ENCODE peak calls at places on chromosomes 7 and 10, in six cellular contexts. Y, W, S, K, T and M are unnamed samples.

GRCh38 chr7:130956417-130957139 is 222.6 kb upstream of the KLF14 start:
- DNase-seq in Y (no peak), W (no peak), S (no peak), K (no peak), T (no peak), M (no peak)

GRCh38 chr7:2202901-2203550 is 29.7 kb downstream of the MAD1L1 start:
- DNase-seq in Y (no peak), W (no peak), S (no peak), K (no peak), T (no peak), M (no peak)

GRCh38 chr10:44311563-44311905 is 73.4 kb downstream of the CXCL12 start:
- DNase-seq in Y (no peak), W (no peak), S (no peak), K (no peak), T (no peak), M (no peak)

GRCh38 chr10:125411724-125412123 is 251.4 kb upstream of the CTBP2 start:
- DNase-seq in Y (no peak), W (no peak), S (no peak), K (no peak), T (no peak), M (no peak)

GRCh38 chr10:21756707-21757600 is 222.9 kb downstream of the MLLT10 start:
- DNase-seq in Y (no peak), W (no peak), S (no peak), K (no peak), T (no peak), M (no peak)

GRCh38 chr10:95841711-95842498 is 65.9 kb upstream of the CC2D2B start:
- DNase-seq in Y (no peak), W (peak; percentile 56), S (peak; percentile 34), K (peak; percentile 74), T (peak; percentile 38), M (peak; percentile 29)

GRCh38 chr7:150842018-150842417 is 10.3 kb upstream of the AOC1 start:
- DNase-seq in Y (no peak), W (no peak), S (no peak), K (no peak), T (no peak), M (no peak)

GRCh38 chr10:11869743-11870460 is 46.7 kb downstream of the PROSER2 start:
- DNase-seq in Y (no peak), W (no peak), S (no peak), K (no peak), T (no peak), M (no peak)

GRCh38 chr7:151990567-151990966 is 34.3 kb downstream of the GALNTL5 start:
- DNase-seq in Y (no peak), W (no peak), S (no peak), K (no peak), T (no peak), M (no peak)

GRCh38 chr7:43952028-43952427 is 25.8 kb downstream of the UBE2D4 start:
- DNase-seq in Y (no peak), W (no peak), S (no peak), K (no peak), T (no peak), M (no peak)

GRCh38 chr10:49089152-49089788 is 26.1 kb downstream of the VSTM4 start:
- DNase-seq in Y (peak; percentile 53), W (no peak), S (no peak), K (no peak), T (no peak), M (no peak)

GRCh38 chr7:27165089-27165654 is at the start of gene HOXA9:
- DNase-seq in Y (no peak), W (no peak), S (no peak), K (no peak), T (no peak), M (no peak)

GRCh38 chr7:127816354-127817190 is 164.6 kb downstream of the SND1 start:
- DNase-seq in Y (no peak), W (no peak), S (no peak), K (no peak), T (no peak), M (no peak)

GRCh38 chr7:142854505-142855400 is at the start of gene EPHB6:
- DNase-seq in Y (no peak), W (peak; percentile 49), S (peak; percentile 86), K (peak; percentile 87), T (peak; percentile 77), M (peak; percentile 11)

GRCh38 chr7:151008511-151009323 is 15.6 kb downstream of the ATG9B start:
- DNase-seq in Y (peak; percentile 73), W (peak; percentile 70), S (peak; percentile 85), K (peak; percentile 77), T (peak; percentile 83), M (no peak)

GRCh38 chr7:794671-795329 is 37.5 kb upstream of the SUN1 start:
- DNase-seq in Y (no peak), W (no peak), S (no peak), K (no peak), T (no peak), M (no peak)

GRCh38 chr10:58023341-58024073 is 244.2 kb downstream of the IPMK start:
- DNase-seq in Y (no peak), W (no peak), S (no peak), K (no peak), T (no peak), M (peak; percentile 23)

GRCh38 chr10:89518876-89519842 is 16.2 kb downstream of the SLC16A12 start:
- DNase-seq in Y (no peak), W (no peak), S (no peak), K (no peak), T (no peak), M (peak; percentile 69)

GRCh38 chr7:151384776-151385625 is 24.8 kb downstream of the WDR86 start:
- DNase-seq in Y (no peak), W (no peak), S (no peak), K (no peak), T (no peak), M (no peak)

GRCh38 chr10:88923525-88923924 is 29.0 kb downstream of the ACTA2 start:
- DNase-seq in Y (no peak), W (no peak), S (no peak), K (no peak), T (no peak), M (no peak)

GRCh38 chr10:31321396-31321941 is 2.5 kb downstream of the ZEB1 start:
- DNase-seq in Y (no peak), W (no peak), S (no peak), K (peak; percentile 11), T (no peak), M (no peak)

GRCh38 chr10:31319602-31320178 is 674 bp downstream of the ZEB1 start:
- DNase-seq in Y (no peak), W (peak; percentile 16), S (peak; percentile 34), K (peak; percentile 75), T (peak; percentile 14), M (no peak)

GRCh38 chr10:31320179-31320597 is 1.2 kb downstream of the ZEB1 start:
- DNase-seq in Y (peak; percentile 61), W (peak; percentile 22), S (peak; percentile 48), K (peak; percentile 63), T (peak; percentile 45), M (no peak)

GRCh38 chr10:31318854-31319601 is at the start of gene ZEB1:
- DNase-seq in Y (peak; percentile 86), W (peak; percentile 81), S (peak; percentile 91), K (peak; percentile 97), T (peak; percentile 88), M (peak; percentile 86)

GRCh38 chr10:31320598-31321211 is 1.7 kb downstream of the ZEB1 start:
- DNase-seq in Y (peak; percentile 66), W (peak; percentile 55), S (peak; percentile 54), K (peak; percentile 70), T (peak; percentile 42), M (no peak)
- TF ChIP-seq CTCF in Y (no peak), W (no peak), S (no peak), K (peak; percentile 15), T (no peak), M (no peak)

DNA sequence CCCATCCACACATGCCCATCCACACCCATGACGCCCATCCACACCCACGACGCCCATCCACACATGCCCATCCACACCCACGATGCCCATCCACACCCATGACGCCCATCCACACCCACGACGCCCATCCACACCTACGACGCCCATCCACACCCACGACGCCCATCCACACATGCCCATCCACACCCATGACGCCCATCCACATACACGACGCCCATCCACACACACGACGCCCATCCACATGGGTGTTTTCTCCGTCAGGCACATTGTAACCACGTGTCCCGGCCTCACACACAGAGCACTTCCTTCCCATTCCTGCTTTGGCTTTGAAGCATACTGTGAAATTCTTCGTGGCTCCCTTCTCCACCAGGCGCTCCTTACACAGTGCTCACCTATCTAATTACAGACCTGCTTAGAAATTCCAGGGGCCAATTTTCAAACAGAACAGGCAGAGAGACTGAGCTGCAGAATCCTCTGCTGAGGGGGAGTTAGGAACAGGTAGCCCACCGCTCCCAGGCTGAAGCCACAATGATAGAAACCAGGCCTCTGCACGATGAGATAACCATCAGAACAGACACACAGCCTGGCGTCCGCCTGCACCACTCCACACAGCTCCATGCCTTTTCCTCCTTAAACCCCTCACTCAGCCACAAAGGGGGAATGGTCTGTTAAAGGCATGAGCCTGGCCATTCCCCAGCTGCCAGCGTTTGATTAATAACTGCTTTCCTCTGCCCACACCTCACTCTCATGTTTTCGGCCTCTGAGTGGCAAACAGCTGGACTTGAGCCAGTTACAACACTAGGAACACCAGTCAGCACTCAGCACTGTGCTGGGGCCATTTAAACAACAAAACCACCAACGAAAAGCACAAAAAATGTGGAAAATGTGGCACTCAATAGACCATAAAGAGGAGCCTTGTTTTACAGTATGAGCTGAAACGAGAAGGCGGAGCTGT is 501.6 kb downstream of the PTPRN2 start:
- DNase-seq in Y (no peak), W (no peak), S (no peak), K (no peak), T (no peak), M (no peak)
- TF ChIP-seq CTCF in Y (no peak), W (no peak), S (no peak), K (no peak), T (no peak), M (no peak)

DNA sequence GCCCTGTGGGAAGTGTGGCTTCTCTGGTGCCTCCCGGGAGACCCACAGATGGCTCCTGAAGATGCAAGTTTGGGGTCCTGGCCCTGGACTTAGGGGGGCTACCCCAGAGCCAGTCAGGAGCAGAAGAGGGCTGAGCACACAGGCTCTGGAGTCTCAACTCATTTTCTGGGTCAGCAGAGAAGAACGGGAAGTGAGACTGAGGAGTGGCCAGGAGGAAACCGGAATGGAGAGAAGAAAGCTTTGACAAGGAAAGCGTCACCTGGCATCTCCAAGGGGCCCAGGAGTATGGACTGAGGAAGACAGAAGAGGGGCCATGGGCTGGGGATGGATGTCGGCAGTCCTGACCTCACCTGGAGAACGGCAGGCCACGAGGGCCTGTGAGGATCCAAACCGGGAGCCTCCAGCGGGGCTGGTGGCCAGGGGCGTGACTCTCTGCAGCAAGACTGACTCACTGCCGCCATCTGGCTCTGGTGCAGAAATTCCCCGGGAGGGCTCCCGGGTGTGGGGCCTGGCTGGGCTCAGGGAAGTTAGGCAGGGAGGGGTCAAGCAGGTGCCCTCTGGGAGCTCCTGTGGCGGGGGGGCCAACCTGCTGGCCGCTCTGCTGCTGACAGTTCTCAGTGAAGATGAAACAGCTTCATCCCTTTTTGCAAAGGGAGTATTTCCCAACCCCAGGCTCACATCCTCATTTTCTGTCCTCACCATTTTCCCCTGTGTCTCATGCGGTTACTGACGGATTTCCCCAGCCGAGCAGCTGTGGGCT is 23.6 kb downstream of the DAGLB start:
- DNase-seq in Y (no peak), W (no peak), S (no peak), K (no peak), T (no peak), M (no peak)
- TF ChIP-seq CTCF in Y (no peak), W (no peak), S (no peak), K (no peak), T (no peak), M (no peak)

DNA sequence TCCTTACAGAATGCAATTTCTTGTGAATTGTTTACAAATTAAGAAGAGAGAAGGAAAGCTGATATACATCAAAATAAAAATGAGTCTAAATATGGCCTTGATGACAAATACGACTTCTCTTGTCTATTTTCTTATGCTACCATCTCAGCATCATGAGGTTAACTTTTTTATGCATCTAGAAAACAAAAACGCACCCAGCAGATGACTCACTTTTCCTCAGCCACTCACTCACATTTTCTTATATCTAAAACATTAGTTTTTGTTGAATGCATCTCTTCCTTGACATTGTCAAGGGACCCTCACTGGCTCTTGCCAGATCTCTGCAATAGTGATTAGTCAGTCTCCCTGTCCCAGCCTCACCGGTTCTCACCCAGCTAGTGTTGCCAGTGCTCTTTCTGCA is 256.4 kb upstream of the SLC26A5 start:
- DNase-seq in Y (no peak), W (no peak), S (no peak), K (no peak), T (no peak), M (no peak)
- TF ChIP-seq CTCF in Y (no peak), W (no peak), S (no peak), K (no peak), T (no peak), M (no peak)